ENCODE peak calls at places on chromosomes 2 and 18, in five cellular contexts. B is T-helper 2 cell treated with Interferon-gamma antibody and Interleukin-4, amounts not matched to agents 5 μg/mL and 100 μg/mL, for 36 hours; M is GM13977; H is GM04504; E is H4. I is an unnamed sample.

GRCh38 chr2:86068098-86069047 is 37.3 kb downstream of the POLR1A start:
- DNase-seq in B (peak; percentile 47), M (peak; percentile 53), H (no peak), E (no peak), I (no peak)

GRCh38 chr2:234687718-234688475 is 191.0 kb upstream of the ARL4C start:
- DNase-seq in B (no peak), M (no peak), H (no peak), E (no peak), I (no peak)

GRCh38 chr2:1153959-1154358 is 203.3 kb downstream of the SNTG2 start:
- DNase-seq in B (no peak), M (no peak), H (no peak), E (no peak), I (no peak)

GRCh38 chr18:46261799-46262198 is 157.6 kb downstream of the HAUS1 start:
- DNase-seq in B (no peak), M (no peak), H (no peak), E (no peak), I (no peak)

GRCh38 chr18:4004176-4004829 is 450.8 kb downstream of the DLGAP1 start:
- DNase-seq in B (no peak), M (no peak), H (no peak), E (no peak), I (no peak)

GRCh38 chr2:164739966-164740365 is 101.7 kb downstream of the COBLL1 start:
- DNase-seq in B (no peak), M (no peak), H (no peak), E (peak; percentile 37), I (no peak)

GRCh38 chr18:46402396-46402795 is 254.6 kb downstream of the LOXHD1 start:
- DNase-seq in B (no peak), M (no peak), H (no peak), E (peak; percentile 35), I (no peak)

GRCh38 chr2:215664847-215665525 is 229.1 kb upstream of the FN1 start:
- DNase-seq in B (peak; percentile 7), M (peak; percentile 28), H (peak; percentile 87), E (peak; percentile 86), I (no peak)

GRCh38 chr2:49210191-49210590 is 55.9 kb upstream of the FSHR start:
- DNase-seq in B (no peak), M (no peak), H (no peak), E (peak; percentile 25), I (peak; percentile 6)

GRCh38 chr2:146844226-146844990 is 1000.4 kb upstream of the ACVR2A start:
- DNase-seq in B (no peak), M (no peak), H (no peak), E (no peak), I (no peak)

GRCh38 chr2:121662651-121663050 is 13.4 kb upstream of the CLASP1 start:
- DNase-seq in B (no peak), M (no peak), H (no peak), E (no peak), I (no peak)

GRCh38 chr2:170770304-170771048 is at the start of gene ERICH2:
- DNase-seq in B (peak; percentile 75), M (peak; percentile 93), H (no peak), E (peak; percentile 84), I (peak; percentile 84)

GRCh38 chr2:68284896-68285295 is 32.6 kb upstream of the PPP3R1 start:
- DNase-seq in B (no peak), M (no peak), H (peak; percentile 80), E (no peak), I (no peak)

GRCh38 chr2:205739618-205740017 is 57.3 kb downstream of the NRP2 start:
- DNase-seq in B (no peak), M (no peak), H (no peak), E (no peak), I (no peak)

GRCh38 chr2:85898881-85899280 is 10.1 kb upstream of the ST3GAL5 start:
- DNase-seq in B (no peak), M (no peak), H (no peak), E (no peak), I (no peak)

GRCh38 chr2:129872438-129872837 is 107.0 kb upstream of the RAB6C start:
- DNase-seq in B (no peak), M (no peak), H (no peak), E (no peak), I (no peak)

GRCh38 chr2:3141696-3142095 is 235.9 kb downstream of the EIPR1 start:
- DNase-seq in B (no peak), M (no peak), H (no peak), E (no peak), I (no peak)

GRCh38 chr18:3029215-3029972 is 16.4 kb upstream of the LPIN2 start:
- DNase-seq in B (no peak), M (no peak), H (no peak), E (no peak), I (no peak)

GRCh38 chr18:8702668-8703067 is 2.7 kb upstream of the MTCL1 start:
- DNase-seq in B (no peak), M (no peak), H (no peak), E (no peak), I (no peak)

GRCh38 chr2:44753552-44754285 is 187.8 kb upstream of the SIX3 start:
- DNase-seq in B (peak; percentile 38), M (no peak), H (peak; percentile 25), E (peak; percentile 97), I (peak; percentile 47)

GRCh38 chr2:44668336-44668735 is 273.2 kb upstream of the SIX3 start:
- DNase-seq in B (no peak), M (peak; percentile 34), H (no peak), E (no peak), I (peak; percentile 58)

GRCh38 chr2:72214429-72215143 is 66.9 kb upstream of the CYP26B1 start:
- DNase-seq in B (no peak), M (no peak), H (peak; percentile 34), E (peak; percentile 82), I (no peak)

GRCh38 chr2:43269706-43270105 is 43.3 kb upstream of the ZFP36L2 start:
- DNase-seq in B (no peak), M (peak; percentile 31), H (peak; percentile 64), E (no peak), I (no peak)

GRCh38 chr2:46814160-46814559 is 101.4 kb downstream of the MCFD2 start:
- DNase-seq in B (no peak), M (no peak), H (no peak), E (no peak), I (no peak)

GRCh38 chr2:46979611-46980010 is 64.0 kb upstream of the MCFD2 start:
- DNase-seq in B (peak; percentile 39), M (no peak), H (no peak), E (no peak), I (no peak)

GRCh38 chr2:226797289-226797988 is 2.2 kb downstream of the IRS1 start:
- DNase-seq in B (no peak), M (no peak), H (no peak), E (no peak), I (no peak)

GRCh38 chr2:888211-888801 is 62.3 kb upstream of the SNTG2 start:
- DNase-seq in B (no peak), M (no peak), H (no peak), E (no peak), I (no peak)

GRCh38 chr2:9099341-9099751 is 95.9 kb upstream of the MBOAT2 start:
- DNase-seq in B (peak; percentile 14), M (peak; percentile 63), H (no peak), E (peak; percentile 32), I (no peak)

GRCh38 chr18:614980-615607 is 18.3 kb downstream of the CLUL1 start:
- DNase-seq in B (no peak), M (no peak), H (no peak), E (no peak), I (no peak)

GRCh38 chr2:96509114-96509846 is 4.1 kb upstream of the NEURL3 start:
- DNase-seq in B (peak; percentile 59), M (peak; percentile 82), H (peak; percentile 58), E (peak; percentile 80), I (peak; percentile 83)

GRCh38 chr2:215816424-215816823 is 196.9 kb downstream of the MREG start:
- DNase-seq in B (no peak), M (no peak), H (no peak), E (no peak), I (no peak)

GRCh38 chr2:36329746-36330145 is 25.8 kb upstream of the CRIM1 start:
- DNase-seq in B (no peak), M (no peak), H (peak; percentile 60), E (no peak), I (no peak)

GRCh38 chr2:16012626-16013501 is 72.5 kb downstream of the MYCN start:
- DNase-seq in B (no peak), M (no peak), H (no peak), E (no peak), I (peak; percentile 82)

GRCh38 chr2:54595161-54595803 is 128.2 kb upstream of the EML6 start:
- DNase-seq in B (no peak), M (no peak), H (no peak), E (no peak), I (no peak)

GRCh38 chr2:16128746-16129610 is 188.6 kb downstream of the MYCN start:
- DNase-seq in B (no peak), M (no peak), H (no peak), E (no peak), I (no peak)

GRCh38 chr2:187008111-187008510 is 159.1 kb upstream of the ZSWIM2 start:
- DNase-seq in B (no peak), M (no peak), H (no peak), E (no peak), I (no peak)

GRCh38 chr2:6524678-6525367 is 340.9 kb downstream of the CMPK2 start:
- DNase-seq in B (no peak), M (no peak), H (no peak), E (peak; percentile 2), I (no peak)

GRCh38 chr2:221529943-221530652 is 42.0 kb downstream of the EPHA4 start:
- DNase-seq in B (no peak), M (no peak), H (peak; percentile 60), E (peak; percentile 94), I (peak; percentile 50)